ENCODE peak calls at places on chromosomes 6 and 20, in eight cellular contexts. One of them, this sample, is unnamed.

GRCh38 chr6:136550330-136551071 is at the start of gene MAP7:
- DNase-seq in CD8-positive, alpha-beta T cell: peak
- DNase-seq in kidney epithelial cell: no peak
- DNase-seq in breast epithelium: peak
- DNase-seq in brain microvascular endothelial cell: no peak
- DNase-seq in fibroblast of lung: no peak
- DNase-seq in epithelial cell of esophagus: peak
- DNase-seq in effector memory CD4-positive, alpha-beta T cell: peak
- DNase-seq in this sample: peak

GRCh38 chr20:48525400-48525799 is 302.4 kb downstream of the PREX1 start:
- DNase-seq in effector memory CD4-positive, alpha-beta T cell: no peak
- DNase-seq in fibroblast of lung: no peak
- DNase-seq in breast epithelium: no peak
- DNase-seq in epithelial cell of esophagus: no peak
- DNase-seq in brain microvascular endothelial cell: no peak
- DNase-seq in CD8-positive, alpha-beta T cell: no peak
- DNase-seq in kidney epithelial cell: no peak
- DNase-seq in this sample: no peak

GRCh38 chr6:130018830-130019795 is 732 bp downstream of the L3MBTL3 start:
- DNase-seq in fibroblast of lung: peak
- DNase-seq in kidney epithelial cell: no peak
- DNase-seq in CD8-positive, alpha-beta T cell: peak
- DNase-seq in breast epithelium: no peak
- DNase-seq in brain microvascular endothelial cell: no peak
- DNase-seq in effector memory CD4-positive, alpha-beta T cell: peak
- DNase-seq in epithelial cell of esophagus: peak
- DNase-seq in this sample: peak

GRCh38 chr6:82365011-82365751 is 1.6 kb downstream of the TPBG start:
- DNase-seq in kidney epithelial cell: no peak
- DNase-seq in brain microvascular endothelial cell: peak
- DNase-seq in breast epithelium: no peak
- DNase-seq in CD8-positive, alpha-beta T cell: no peak
- DNase-seq in effector memory CD4-positive, alpha-beta T cell: no peak
- DNase-seq in fibroblast of lung: peak
- DNase-seq in epithelial cell of esophagus: peak
- DNase-seq in this sample: no peak

GRCh38 chr6:53691252-53691651 is 25.7 kb upstream of the KLHL31 start:
- DNase-seq in breast epithelium: no peak
- DNase-seq in fibroblast of lung: no peak
- DNase-seq in CD8-positive, alpha-beta T cell: no peak
- DNase-seq in brain microvascular endothelial cell: no peak
- DNase-seq in kidney epithelial cell: no peak
- DNase-seq in effector memory CD4-positive, alpha-beta T cell: no peak
- DNase-seq in epithelial cell of esophagus: no peak
- DNase-seq in this sample: no peak

GRCh38 chr6:127938701-127939100 is 37.8 kb upstream of the THEMIS start:
- DNase-seq in breast epithelium: no peak
- DNase-seq in effector memory CD4-positive, alpha-beta T cell: no peak
- DNase-seq in fibroblast of lung: peak
- DNase-seq in epithelial cell of esophagus: peak
- DNase-seq in kidney epithelial cell: no peak
- DNase-seq in CD8-positive, alpha-beta T cell: no peak
- DNase-seq in brain microvascular endothelial cell: peak
- DNase-seq in this sample: no peak

GRCh38 chr6:3228791-3229565 is 1.5 kb upstream of the TUBB2B start:
- DNase-seq in brain microvascular endothelial cell: no peak
- DNase-seq in epithelial cell of esophagus: no peak
- DNase-seq in effector memory CD4-positive, alpha-beta T cell: no peak
- DNase-seq in fibroblast of lung: no peak
- DNase-seq in breast epithelium: no peak
- DNase-seq in CD8-positive, alpha-beta T cell: peak
- DNase-seq in kidney epithelial cell: no peak
- DNase-seq in this sample: no peak

GRCh38 chr6:135314543-135314942 is 133.4 kb downstream of the MYB start:
- DNase-seq in fibroblast of lung: no peak
- DNase-seq in CD8-positive, alpha-beta T cell: no peak
- DNase-seq in breast epithelium: no peak
- DNase-seq in kidney epithelial cell: no peak
- DNase-seq in effector memory CD4-positive, alpha-beta T cell: no peak
- DNase-seq in brain microvascular endothelial cell: no peak
- DNase-seq in epithelial cell of esophagus: no peak
- DNase-seq in this sample: no peak

GRCh38 chr6:157068691-157069228 is 254.6 kb downstream of the TMEM242 start:
- DNase-seq in effector memory CD4-positive, alpha-beta T cell: no peak
- DNase-seq in brain microvascular endothelial cell: no peak
- DNase-seq in CD8-positive, alpha-beta T cell: no peak
- DNase-seq in breast epithelium: no peak
- DNase-seq in epithelial cell of esophagus: peak
- DNase-seq in fibroblast of lung: no peak
- DNase-seq in kidney epithelial cell: no peak
- DNase-seq in this sample: no peak

GRCh38 chr6:26187981-26188635 is 100.9 kb downstream of the HFE start:
- DNase-seq in epithelial cell of esophagus: peak
- DNase-seq in CD8-positive, alpha-beta T cell: no peak
- DNase-seq in breast epithelium: no peak
- DNase-seq in effector memory CD4-positive, alpha-beta T cell: no peak
- DNase-seq in fibroblast of lung: peak
- DNase-seq in brain microvascular endothelial cell: no peak
- DNase-seq in kidney epithelial cell: no peak
- DNase-seq in this sample: peak

GRCh38 chr6:16404456-16404855 is 166.1 kb downstream of the GMPR start:
- DNase-seq in brain microvascular endothelial cell: no peak
- DNase-seq in breast epithelium: no peak
- DNase-seq in kidney epithelial cell: no peak
- DNase-seq in CD8-positive, alpha-beta T cell: no peak
- DNase-seq in epithelial cell of esophagus: no peak
- DNase-seq in fibroblast of lung: no peak
- DNase-seq in effector memory CD4-positive, alpha-beta T cell: no peak
- DNase-seq in this sample: no peak

GRCh38 chr20:21288587-21289370 is 14.4 kb upstream of the XRN2 start:
- DNase-seq in fibroblast of lung: no peak
- DNase-seq in breast epithelium: no peak
- DNase-seq in effector memory CD4-positive, alpha-beta T cell: no peak
- DNase-seq in brain microvascular endothelial cell: no peak
- DNase-seq in CD8-positive, alpha-beta T cell: no peak
- DNase-seq in kidney epithelial cell: no peak
- DNase-seq in epithelial cell of esophagus: no peak
- DNase-seq in this sample: no peak

GRCh38 chr20:39524371-39524911 is 562.3 kb downstream of the DHX35 start:
- DNase-seq in CD8-positive, alpha-beta T cell: no peak
- DNase-seq in epithelial cell of esophagus: peak
- DNase-seq in fibroblast of lung: no peak
- DNase-seq in kidney epithelial cell: no peak
- DNase-seq in effector memory CD4-positive, alpha-beta T cell: no peak
- DNase-seq in breast epithelium: no peak
- DNase-seq in brain microvascular endothelial cell: no peak
- DNase-seq in this sample: no peak

GRCh38 chr20:50308513-50309279 is 118.1 kb downstream of the CEBPB start:
- DNase-seq in epithelial cell of esophagus: peak
- DNase-seq in fibroblast of lung: peak
- DNase-seq in brain microvascular endothelial cell: peak
- DNase-seq in effector memory CD4-positive, alpha-beta T cell: no peak
- DNase-seq in breast epithelium: peak
- DNase-seq in kidney epithelial cell: peak
- DNase-seq in CD8-positive, alpha-beta T cell: no peak
- DNase-seq in this sample: peak
- H3K4me3 ChIP-seq in epithelial cell of esophagus: no peak
- H3K4me3 ChIP-seq in fibroblast of lung: no peak
- H3K4me3 ChIP-seq in brain microvascular endothelial cell: peak
- H3K4me3 ChIP-seq in effector memory CD4-positive, alpha-beta T cell: no peak
- H3K4me3 ChIP-seq in breast epithelium: no peak
- H3K4me3 ChIP-seq in kidney epithelial cell: no peak
- H3K4me3 ChIP-seq in CD8-positive, alpha-beta T cell: no peak
- H3K4me3 ChIP-seq in this sample: peak

DNA sequence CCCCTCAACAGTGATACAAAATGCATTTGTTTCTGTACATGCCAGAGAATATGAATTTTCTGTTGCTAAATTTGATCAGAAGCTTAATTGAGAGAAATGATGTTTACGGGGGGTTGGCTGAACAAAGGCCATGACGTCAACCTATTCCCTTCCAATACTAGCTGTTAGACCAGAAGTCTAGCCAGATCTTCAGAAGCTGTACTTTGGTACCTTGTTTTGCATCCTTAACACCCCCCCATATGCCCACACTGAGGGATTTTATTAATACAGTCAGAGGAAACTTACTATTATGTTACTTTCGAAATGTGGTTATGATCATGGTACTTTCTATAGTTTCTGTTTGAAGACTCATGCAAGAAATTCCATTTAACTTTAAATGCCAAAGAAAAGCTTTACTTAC is 3.1 kb downstream of the NCOA7 start:
- DNase-seq in brain microvascular endothelial cell: no peak
- DNase-seq in breast epithelium: no peak
- DNase-seq in effector memory CD4-positive, alpha-beta T cell: no peak
- DNase-seq in kidney epithelial cell: no peak
- DNase-seq in fibroblast of lung: no peak
- DNase-seq in epithelial cell of esophagus: no peak
- DNase-seq in CD8-positive, alpha-beta T cell: no peak
- DNase-seq in this sample: no peak
- H3K4me3 ChIP-seq in brain microvascular endothelial cell: no peak
- H3K4me3 ChIP-seq in breast epithelium: peak
- H3K4me3 ChIP-seq in effector memory CD4-positive, alpha-beta T cell: no peak
- H3K4me3 ChIP-seq in kidney epithelial cell: no peak
- H3K4me3 ChIP-seq in fibroblast of lung: no peak
- H3K4me3 ChIP-seq in epithelial cell of esophagus: no peak
- H3K4me3 ChIP-seq in CD8-positive, alpha-beta T cell: no peak
- H3K4me3 ChIP-seq in this sample: no peak

GRCh38 chr20:57237006-57237953 is 29.2 kb downstream of the BMP7 start:
- DNase-seq in effector memory CD4-positive, alpha-beta T cell: no peak
- DNase-seq in brain microvascular endothelial cell: no peak
- DNase-seq in fibroblast of lung: no peak
- DNase-seq in breast epithelium: no peak
- DNase-seq in kidney epithelial cell: no peak
- DNase-seq in epithelial cell of esophagus: no peak
- DNase-seq in CD8-positive, alpha-beta T cell: no peak
- DNase-seq in this sample: no peak

GRCh38 chr20:57229490-57229889 is 37.0 kb downstream of the BMP7 start:
- DNase-seq in kidney epithelial cell: no peak
- DNase-seq in CD8-positive, alpha-beta T cell: no peak
- DNase-seq in breast epithelium: no peak
- DNase-seq in epithelial cell of esophagus: no peak
- DNase-seq in brain microvascular endothelial cell: no peak
- DNase-seq in fibroblast of lung: no peak
- DNase-seq in effector memory CD4-positive, alpha-beta T cell: no peak
- DNase-seq in this sample: no peak

GRCh38 chr20:57231161-57231560 is 35.3 kb downstream of the BMP7 start:
- DNase-seq in fibroblast of lung: no peak
- DNase-seq in brain microvascular endothelial cell: no peak
- DNase-seq in effector memory CD4-positive, alpha-beta T cell: no peak
- DNase-seq in kidney epithelial cell: no peak
- DNase-seq in breast epithelium: no peak
- DNase-seq in epithelial cell of esophagus: no peak
- DNase-seq in CD8-positive, alpha-beta T cell: no peak
- DNase-seq in this sample: no peak

GRCh38 chr20:57230247-57230646 is 36.2 kb downstream of the BMP7 start:
- DNase-seq in breast epithelium: no peak
- DNase-seq in brain microvascular endothelial cell: no peak
- DNase-seq in epithelial cell of esophagus: no peak
- DNase-seq in CD8-positive, alpha-beta T cell: no peak
- DNase-seq in effector memory CD4-positive, alpha-beta T cell: no peak
- DNase-seq in kidney epithelial cell: no peak
- DNase-seq in fibroblast of lung: no peak
- DNase-seq in this sample: no peak

GRCh38 chr20:57231951-57232428 is 34.5 kb downstream of the BMP7 start:
- DNase-seq in fibroblast of lung: no peak
- DNase-seq in effector memory CD4-positive, alpha-beta T cell: no peak
- DNase-seq in epithelial cell of esophagus: no peak
- DNase-seq in breast epithelium: no peak
- DNase-seq in CD8-positive, alpha-beta T cell: no peak
- DNase-seq in brain microvascular endothelial cell: no peak
- DNase-seq in kidney epithelial cell: no peak
- DNase-seq in this sample: no peak
- H3K4me3 ChIP-seq in fibroblast of lung: no peak
- H3K4me3 ChIP-seq in effector memory CD4-positive, alpha-beta T cell: no peak
- H3K4me3 ChIP-seq in epithelial cell of esophagus: no peak
- H3K4me3 ChIP-seq in breast epithelium: no peak
- H3K4me3 ChIP-seq in CD8-positive, alpha-beta T cell: no peak
- H3K4me3 ChIP-seq in brain microvascular endothelial cell: no peak
- H3K4me3 ChIP-seq in kidney epithelial cell: no peak
- H3K4me3 ChIP-seq in this sample: no peak

GRCh38 chr20:33686008-33686983 is at the start of gene E2F1:
- DNase-seq in kidney epithelial cell: no peak
- DNase-seq in epithelial cell of esophagus: peak
- DNase-seq in effector memory CD4-positive, alpha-beta T cell: peak
- DNase-seq in CD8-positive, alpha-beta T cell: peak
- DNase-seq in brain microvascular endothelial cell: peak
- DNase-seq in breast epithelium: peak
- DNase-seq in fibroblast of lung: peak
- DNase-seq in this sample: peak
- H3K4me3 ChIP-seq in kidney epithelial cell: peak
- H3K4me3 ChIP-seq in epithelial cell of esophagus: peak
- H3K4me3 ChIP-seq in effector memory CD4-positive, alpha-beta T cell: peak
- H3K4me3 ChIP-seq in CD8-positive, alpha-beta T cell: peak
- H3K4me3 ChIP-seq in brain microvascular endothelial cell: peak
- H3K4me3 ChIP-seq in breast epithelium: peak
- H3K4me3 ChIP-seq in fibroblast of lung: peak
- H3K4me3 ChIP-seq in this sample: peak

This sample was measured in HL-60.